ENCODE peak calls at places on chromosomes 3 and 15, in four cellular contexts. N, V, C and U are unnamed samples.

GRCh38 chr3:124033360-124034015 is 41.6 kb upstream of the ROPN1 start:
- DNase-seq in N (peak; percentile 16), V (no peak), C (no peak), U (no peak)

GRCh38 chr3:89278305-89278704 is 170.9 kb downstream of the EPHA3 start:
- DNase-seq in N (no peak), V (no peak), C (no peak), U (no peak)

GRCh38 chr3:197135212-197135611 is 105.6 kb upstream of the MELTF start:
- DNase-seq in N (no peak), V (no peak), C (no peak), U (no peak)

GRCh38 chr3:187281191-187281714 is 10.3 kb downstream of the MASP1 start:
- DNase-seq in N (no peak), V (peak; percentile 98), C (peak; percentile 71), U (no peak)

GRCh38 chr3:182052360-182052759 is 340.6 kb downstream of the SOX2 start:
- DNase-seq in N (no peak), V (no peak), C (no peak), U (no peak)

GRCh38 chr3:183508818-183509217 is 46.7 kb downstream of the KLHL6 start:
- DNase-seq in N (no peak), V (no peak), C (no peak), U (no peak)

GRCh38 chr3:16788440-16789057 is 96.2 kb upstream of the PLCL2 start:
- DNase-seq in N (no peak), V (no peak), C (no peak), U (no peak)

GRCh38 chr15:93139436-93139835 is 50.4 kb upstream of the RGMA start:
- DNase-seq in N (no peak), V (no peak), C (no peak), U (no peak)

GRCh38 chr15:82647045-82647834 is at the start of gene CPEB1:
- DNase-seq in N (peak; percentile 52), V (peak; percentile 30), C (peak; percentile 55), U (peak; percentile 9)

GRCh38 chr3:37964716-37965115 is 25.9 kb upstream of the VILL start:
- DNase-seq in N (no peak), V (no peak), C (no peak), U (no peak)

GRCh38 chr3:108060331-108060730 is 30.5 kb downstream of the CD47 start:
- DNase-seq in N (no peak), V (peak; percentile 90), C (no peak), U (no peak)

GRCh38 chr15:66883322-66883911 is 181.4 kb downstream of the SMAD6 start:
- DNase-seq in N (peak; percentile 90), V (peak; percentile 100), C (peak; percentile 100), U (no peak)

GRCh38 chr15:59174846-59175831 is 31.5 kb upstream of the LDHAL6B start:
- DNase-seq in N (peak; percentile 35), V (peak; percentile 87), C (peak; percentile 79), U (no peak)

GRCh38 chr15:59413577-59413976 is 24.4 kb upstream of the FAM81A start:
- DNase-seq in N (no peak), V (no peak), C (no peak), U (no peak)

GRCh38 chr3:126927846-126928245 is 55.1 kb upstream of the PLXNA1 start:
- DNase-seq in N (no peak), V (no peak), C (no peak), U (no peak)

GRCh38 chr15:36658905-36659304 is 79.5 kb downstream of the CDIN1 start:
- DNase-seq in N (no peak), V (no peak), C (no peak), U (no peak)

GRCh38 chr15:40549894-40550293 is 14.9 kb downstream of the CCDC32 start:
- DNase-seq in N (peak; percentile 86), V (no peak), C (no peak), U (no peak)

GRCh38 chr3:148077318-148077923 is 620.3 kb upstream of the AGTR1 start:
- DNase-seq in N (no peak), V (peak; percentile 28), C (peak; percentile 39), U (peak; percentile 17)

GRCh38 chr15:51833782-51834181 is 4.3 kb downstream of the TMOD3 start:
- DNase-seq in N (no peak), V (peak; percentile 49), C (no peak), U (peak; percentile 44)
- H3K4me1 ChIP-seq in N (peaks cover 86% of the 10 kb centered on the region), V (peaks cover 17% of the 10 kb centered on the region), C (peaks cover 23% of the 10 kb centered on the region), U (peaks cover 63% of the 10 kb centered on the region)

DNA sequence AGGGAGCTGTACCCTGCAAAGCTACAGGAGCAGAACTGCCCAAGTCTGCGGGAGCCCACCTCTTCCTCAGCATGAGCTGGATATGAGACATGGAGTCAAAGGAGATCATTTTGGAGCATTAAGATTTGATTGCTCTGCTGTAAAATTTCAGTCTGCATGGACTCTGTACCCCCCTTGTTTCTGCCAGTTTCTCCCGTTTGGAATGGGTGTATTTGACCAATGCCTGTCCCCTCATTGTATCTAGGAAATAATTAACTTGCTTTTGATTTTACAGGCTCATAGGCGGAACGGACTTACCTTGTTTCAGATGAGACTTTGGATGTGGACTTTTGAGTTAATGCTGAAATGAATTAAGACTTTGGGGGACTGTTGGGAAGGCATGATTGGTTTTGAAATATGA is 18.3 kb downstream of the RNF13 start:
- DNase-seq in N (no peak), V (no peak), C (no peak), U (no peak)
- H3K9me3 ChIP-seq in N (peaks cover 49% of the 10 kb centered on the region), V (peaks cover 8% of the 10 kb centered on the region), C (peaks cover 3% of the 10 kb centered on the region), U (peaks cover 49% of the 10 kb centered on the region)

GRCh38 chr3:195893121-195893449 is 15.3 kb downstream of the TNK2 start:
- DNase-seq in N (peak; percentile 74), V (no peak), C (no peak), U (no peak)
- H3K4me1 ChIP-seq in N (peaks cover 68% of the 10 kb centered on the region), V (peaks cover 30% of the 10 kb centered on the region), C (peaks cover 68% of the 10 kb centered on the region), U (peaks cover 38% of the 10 kb centered on the region)

GRCh38 chr15:25176991-25177954 is 222.5 kb downstream of the SNRPN start:
- DNase-seq in N (peak; percentile 9), V (no peak), C (no peak), U (no peak)

GRCh38 chr15:25175789-25176615 is 221.2 kb downstream of the SNRPN start:
- DNase-seq in N (peak; percentile 7), V (no peak), C (no peak), U (no peak)

GRCh38 chr15:25175033-25175788 is 220.4 kb downstream of the SNRPN start:
- DNase-seq in N (peak; percentile 1), V (no peak), C (no peak), U (no peak)

GRCh38 chr15:25177955-25178801 is 223.4 kb downstream of the SNRPN start:
- DNase-seq in N (peak; percentile 7), V (no peak), C (no peak), U (no peak)

GRCh38 chr15:25176616-25176923 is 221.8 kb downstream of the SNRPN start:
- DNase-seq in N (peak; percentile 0), V (no peak), C (no peak), U (no peak)
- H3K9me3 ChIP-seq in N (peaks cover 85% of the 10 kb centered on the region), V (peaks cover 74% of the 10 kb centered on the region), C (no peaks in the 10 kb centered on the region), U (peaks cover 85% of the 10 kb centered on the region)

GRCh38 chr15:74403981-74404563 is 29.7 kb downstream of the SEMA7A start:
- DNase-seq in N (no peak), V (no peak), C (peak; percentile 43), U (no peak)
- H3K4me1 ChIP-seq in N (peaks cover 24% of the 10 kb centered on the region), V (peaks cover 36% of the 10 kb centered on the region), C (peaks cover 10% of the 10 kb centered on the region), U (peaks cover 47% of the 10 kb centered on the region)

GRCh38 chr3:13901935-13902584 is 22.2 kb upstream of the WNT7A start:
- DNase-seq in N (no peak), V (no peak), C (no peak), U (no peak)
- H3K9me3 ChIP-seq in N (peaks cover 78% of the 10 kb centered on the region), V (peaks cover 13% of the 10 kb centered on the region), C (peaks cover 5% of the 10 kb centered on the region), U (peaks cover 77% of the 10 kb centered on the region)

GRCh38 chr3:170225166-170225565 is 2.9 kb downstream of the PRKCI start:
- DNase-seq in N (no peak), V (no peak), C (no peak), U (no peak)
- H3K4me1 ChIP-seq in N (peaks cover 43% of the 10 kb centered on the region), V (peaks cover 24% of the 10 kb centered on the region), C (peaks cover 2% of the 10 kb centered on the region), U (peaks cover 22% of the 10 kb centered on the region)